ENCODE peak calls at places on chromosome 1, in ten cellular contexts. C, R, Z, S, Y, I, F, V, G and P are unnamed samples.

GRCh38 chr1:116374340-116375164 is 1.5 kb downstream of the ATP1A1 start:
- DNase-seq in F (no peak), Z (peak), Y (no peak), S (no peak), V (no peak), C (no peak), I (no peak), R (no peak), G (no peak), P (no peak)

GRCh38 chr1:39391741-39392679 is 99.4 kb upstream of the BMP8A start:
- DNase-seq in V (no peak), R (no peak), I (no peak), C (peak), G (no peak), Y (peak), F (peak), Z (no peak), S (no peak), P (no peak)

GRCh38 chr1:29876902-29877301 is 640.6 kb downstream of the PTPRU start:
- DNase-seq in Y (no peak), S (peak), V (peak), I (no peak), G (no peak), F (no peak), R (no peak), C (no peak), Z (no peak), P (no peak)

GRCh38 chr1:34409689-34410229 is 233.1 kb downstream of the C1orf94 start:
- DNase-seq in S (no peak), V (no peak), R (no peak), Y (no peak), C (no peak), G (no peak), F (no peak), Z (no peak), I (no peak), P (peak)

GRCh38 chr1:223712856-223713494 is 636 bp downstream of the CAPN2 start:
- DNase-seq in G (no peak), I (no peak), R (no peak), S (no peak), Z (peak), F (peak), C (no peak), V (no peak), Y (peak), P (no peak)

GRCh38 chr1:100941580-100942216 is 45.8 kb downstream of the SLC30A7 start:
- DNase-seq in I (no peak), C (no peak), Y (no peak), V (no peak), R (no peak), G (no peak), S (no peak), F (no peak), Z (no peak), P (no peak)

GRCh38 chr1:13754510-13755103 is 54.6 kb downstream of the PRDM2 start:
- DNase-seq in F (no peak), S (no peak), I (no peak), G (no peak), Z (no peak), C (peak), Y (no peak), R (no peak), V (no peak), P (no peak)

GRCh38 chr1:64965239-64966157 is 851 bp downstream of the JAK1 start:
- DNase-seq in Y (peak), Z (peak), F (peak), V (no peak), R (peak), S (peak), I (peak), C (peak), G (peak), P (no peak)

GRCh38 chr1:230191079-230191478 is 124.0 kb downstream of the GALNT2 start:
- DNase-seq in Z (peak), V (no peak), G (no peak), R (no peak), I (no peak), S (no peak), F (peak), C (peak), Y (peak), P (no peak)

GRCh38 chr1:109902204-109902985 is 8.3 kb upstream of the CSF1 start:
- DNase-seq in Z (no peak), F (no peak), C (no peak), R (no peak), Y (no peak), G (no peak), S (no peak), I (no peak), V (no peak), P (no peak)

GRCh38 chr1:234667891-234668576 is 58.1 kb upstream of the IRF2BP2 start:
- DNase-seq in Z (no peak), F (no peak), V (no peak), S (no peak), I (no peak), Y (no peak), G (no peak), C (no peak), R (no peak), P (no peak)

GRCh38 chr1:34371829-34372532 is 195.3 kb downstream of the C1orf94 start:
- DNase-seq in Y (no peak), R (no peak), Z (no peak), F (no peak), I (no peak), C (no peak), V (no peak), G (no peak), S (no peak), P (peak)

GRCh38 chr1:213669964-213670691 is 317.6 kb upstream of the PROX1 start:
- DNase-seq in C (no peak), Y (no peak), Z (peak), V (peak), S (no peak), R (no peak), I (no peak), G (no peak), F (no peak), P (no peak)

GRCh38 chr1:84853743-84854721 is 39.0 kb downstream of the LPAR3 start:
- DNase-seq in S (no peak), V (no peak), F (no peak), G (no peak), Y (no peak), I (no peak), C (peak), R (peak), Z (no peak), P (no peak)

GRCh38 chr1:248174521-248174920 is at the start of gene OR2M2:
- DNase-seq in R (no peak), F (no peak), S (no peak), Y (no peak), Z (no peak), C (no peak), I (no peak), G (no peak), V (no peak), P (no peak)

GRCh38 chr1:44296794-44297193 is 58.3 kb downstream of the ERI3 start:
- DNase-seq in C (no peak), I (no peak), R (no peak), G (no peak), F (no peak), Z (no peak), S (no peak), Y (no peak), V (no peak), P (no peak)

GRCh38 chr1:211932581-211933010 is 102.0 kb upstream of the LPGAT1 start:
- DNase-seq in S (no peak), I (no peak), Z (no peak), Y (no peak), R (no peak), F (no peak), V (no peak), C (no peak), G (no peak), P (no peak)

GRCh38 chr1:118049981-118050380 is 120.4 kb downstream of the WDR3 start:
- DNase-seq in R (no peak), I (no peak), C (no peak), Y (no peak), V (no peak), Z (no peak), G (no peak), S (no peak), F (no peak), P (no peak)

GRCh38 chr1:156550346-156550745 is 22.0 kb downstream of the IQGAP3 start:
- DNase-seq in C (no peak), S (no peak), G (no peak), V (no peak), I (no peak), Z (no peak), R (no peak), F (no peak), Y (no peak), P (no peak)

GRCh38 chr1:226826479-226827245 is 43.8 kb upstream of the PSEN2 start:
- DNase-seq in S (no peak), I (no peak), R (no peak), F (no peak), C (no peak), Z (no peak), Y (no peak), V (no peak), G (no peak), P (peak)

GRCh38 chr1:226825746-226826100 is 44.7 kb upstream of the PSEN2 start:
- DNase-seq in R (no peak), I (no peak), Y (no peak), G (no peak), Z (no peak), V (no peak), S (no peak), F (no peak), C (no peak), P (peak)

GRCh38 chr1:226829105-226829504 is 41.3 kb upstream of the PSEN2 start:
- DNase-seq in G (no peak), F (no peak), Z (no peak), C (no peak), V (no peak), S (no peak), I (no peak), Y (no peak), R (no peak), P (peak)

GRCh38 chr1:226827458-226827857 is 43.0 kb upstream of the PSEN2 start:
- DNase-seq in F (peak), Z (peak), S (peak), V (no peak), R (no peak), C (no peak), Y (peak), I (peak), G (no peak), P (no peak)

GRCh38 chr1:226827968-226828513 is 42.4 kb upstream of the PSEN2 start:
- DNase-seq in V (peak), C (peak), G (peak), Z (peak), R (peak), Y (peak), I (peak), F (peak), S (peak), P (peak)
- TF ChIP-seq POLR2A in V (no peak), C (peak), G (no peak), Z (no peak), R (no peak), Y (no peak), I (no peak), F (peak), S (no peak), P (no peak)

GRCh38 chr1:51989582-51990477 is 670 bp downstream of the RAB3B start:
- DNase-seq in Y (no peak), C (no peak), R (no peak), I (no peak), S (no peak), G (no peak), V (no peak), F (no peak), Z (no peak), P (no peak)
- TF ChIP-seq POLR2A in Y (no peak), C (no peak), R (no peak), I (no peak), S (no peak), G (no peak), V (no peak), F (no peak), Z (no peak), P (no peak)

DNA sequence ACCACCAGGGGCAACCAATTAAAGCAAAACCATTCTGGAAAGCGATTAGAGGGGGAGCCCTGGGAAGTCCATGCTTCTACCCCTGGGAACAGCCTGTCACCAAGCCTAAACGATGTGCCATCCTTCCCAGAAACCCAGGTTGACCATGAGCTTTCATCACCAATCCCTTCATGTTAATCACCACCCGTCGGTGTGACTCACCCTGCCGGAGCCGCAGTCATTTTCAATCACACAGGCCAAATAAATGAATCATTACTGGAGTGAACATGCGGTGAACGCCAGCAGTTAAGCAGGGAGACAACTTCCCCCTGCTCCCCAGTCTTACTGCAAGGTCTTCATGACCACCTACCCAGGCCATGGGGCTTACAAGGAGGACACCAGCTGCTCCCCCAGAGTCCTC is 308.8 kb downstream of the AJAP1 start:
- DNase-seq in I (no peak), C (no peak), Z (no peak), Y (peak), S (no peak), F (no peak), R (peak), V (no peak), G (no peak), P (no peak)
- TF ChIP-seq POLR2A in I (no peak), C (no peak), Z (no peak), Y (no peak), S (no peak), F (no peak), R (no peak), V (no peak), G (no peak), P (no peak)

DNA sequence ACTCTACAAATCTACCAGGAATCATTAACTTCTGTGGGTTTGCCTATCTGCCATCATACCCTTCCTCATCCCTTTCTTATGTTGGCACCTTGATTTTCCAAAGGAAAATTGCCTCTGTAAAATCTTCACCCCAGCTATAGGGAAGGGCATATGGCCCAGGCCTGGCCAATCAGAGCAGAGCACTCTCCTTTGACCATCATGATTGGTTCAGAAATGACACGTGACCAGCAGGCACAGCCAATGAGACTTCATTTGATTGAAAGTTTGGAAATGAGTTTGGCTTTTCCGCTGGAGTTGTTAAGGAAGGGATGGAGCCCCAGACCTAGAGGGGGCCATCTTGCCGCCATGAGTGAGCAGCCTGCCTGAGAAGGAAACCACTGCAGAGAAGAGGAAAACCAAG is 35.1 kb upstream of the IFFO2 start:
- DNase-seq in V (no peak), S (no peak), F (no peak), Y (no peak), C (no peak), Z (no peak), G (no peak), I (no peak), R (no peak), P (no peak)
- TF ChIP-seq POLR2A in V (no peak), S (no peak), F (no peak), Y (no peak), C (no peak), Z (no peak), G (no peak), I (no peak), R (no peak), P (no peak)

GRCh38 chr1:171742577-171742922 is 685 bp upstream of the VAMP4 start:
- DNase-seq in F (peak), Z (peak), I (peak), G (no peak), V (no peak), Y (peak), R (peak), C (peak), S (peak), P (no peak)

GRCh38 chr1:171740356-171740863 is 1.5 kb downstream of the VAMP4 start:
- DNase-seq in R (no peak), Y (no peak), I (no peak), S (no peak), G (no peak), Z (no peak), C (peak), F (no peak), V (no peak), P (no peak)

GRCh38 chr1:171740987-171741871 is 636 bp downstream of the VAMP4 start:
- DNase-seq in S (peak), V (no peak), Z (peak), I (peak), F (peak), Y (peak), G (no peak), C (peak), R (peak), P (no peak)

GRCh38 chr1:171741872-171742576 is at the start of gene VAMP4:
- DNase-seq in C (peak), V (peak), F (peak), G (peak), I (peak), Z (peak), Y (peak), R (peak), S (peak), P (no peak)

GRCh38 chr1:171743014-171743870 is 1.4 kb upstream of the VAMP4 start:
- DNase-seq in Y (peak), S (no peak), I (no peak), C (peak), Z (peak), G (no peak), F (no peak), V (no peak), R (peak), P (no peak)
- TF ChIP-seq POLR2A in Y (peak), S (no peak), I (peak), C (peak), Z (peak), G (no peak), F (peak), V (no peak), R (no peak), P (peak)

GRCh38 chr1:105636052-105636451 is 1420.4 kb upstream of the PRMT6 start:
- DNase-seq in Z (no peak), I (no peak), Y (no peak), F (no peak), G (no peak), S (no peak), R (no peak), V (no peak), C (no peak), P (no peak)

GRCh38 chr1:105632342-105633196 is 1423.9 kb upstream of the PRMT6 start:
- DNase-seq in S (no peak), G (no peak), V (no peak), Y (no peak), F (no peak), Z (peak), R (no peak), I (no peak), C (no peak), P (no peak)
- TF ChIP-seq POLR2A in S (no peak), G (no peak), V (no peak), Y (no peak), F (no peak), Z (no peak), R (no peak), I (no peak), C (no peak), P (no peak)

GRCh38 chr1:160021376-160022074 is 10.3 kb downstream of the PIGM start:
- DNase-seq in C (no peak), Z (no peak), G (no peak), S (no peak), R (no peak), I (no peak), F (no peak), V (no peak), Y (no peak), P (no peak)

GRCh38 chr1:160018900-160019299 is 12.9 kb downstream of the PIGM start:
- DNase-seq in R (peak), G (no peak), F (no peak), Z (no peak), C (peak), I (no peak), V (no peak), Y (no peak), S (no peak), P (no peak)

GRCh38 chr1:160020196-160020595 is 11.6 kb downstream of the PIGM start:
- DNase-seq in G (no peak), R (no peak), I (no peak), V (no peak), Z (no peak), F (no peak), Y (no peak), C (no peak), S (no peak), P (no peak)

GRCh38 chr1:160022330-160023310 is 9.2 kb downstream of the PIGM start:
- DNase-seq in V (no peak), Z (no peak), C (no peak), Y (no peak), S (no peak), F (no peak), R (no peak), G (no peak), I (no peak), P (no peak)

GRCh38 chr1:160017592-160017991 is 14.2 kb downstream of the PIGM start:
- DNase-seq in Z (no peak), I (no peak), F (no peak), V (no peak), Y (no peak), C (no peak), R (no peak), S (no peak), G (no peak), P (no peak)
- TF ChIP-seq POLR2A in Z (no peak), I (no peak), F (no peak), V (no peak), Y (no peak), C (no peak), R (no peak), S (no peak), G (no peak), P (no peak)